ENCODE peak calls at places on chromosome 6, in seven cellular contexts. C, Q, Y, K, P, N and A are unnamed samples.

GRCh38 chr6:14966111-14966901 is 279.6 kb upstream of the JARID2 start:
- DNase-seq in C (no peak), Q (peak; percentile 23), Y (peak; percentile 36), K (no peak), P (no peak), N (no peak), A (no peak)

GRCh38 chr6:41535766-41536165 is 10.4 kb upstream of the FOXP4 start:
- DNase-seq in C (no peak), Q (no peak), Y (no peak), K (no peak), P (no peak), N (no peak), A (no peak)

GRCh38 chr6:119322715-119323350 is 26.7 kb downstream of the MAN1A1 start:
- DNase-seq in C (no peak), Q (no peak), Y (no peak), K (peak; percentile 62), P (no peak), N (no peak), A (no peak)

GRCh38 chr6:42748241-42748898 is 2.5 kb upstream of the TBCC start:
- DNase-seq in C (peak; percentile 50), Q (no peak), Y (no peak), K (no peak), P (no peak), N (no peak), A (no peak)

GRCh38 chr6:16681260-16681873 is 79.9 kb downstream of the ATXN1 start:
- DNase-seq in C (peak; percentile 96), Q (peak; percentile 64), Y (peak; percentile 86), K (no peak), P (peak; percentile 92), N (no peak), A (no peak)

GRCh38 chr6:31729979-31730630 is 1.0 kb upstream of the DDAH2 start:
- DNase-seq in C (peak; percentile 88), Q (peak; percentile 62), Y (peak; percentile 87), K (peak; percentile 75), P (peak; percentile 80), N (peak; percentile 90), A (peak; percentile 93)

GRCh38 chr6:21199246-21199645 is 394.3 kb upstream of the SOX4 start:
- DNase-seq in C (no peak), Q (peak; percentile 50), Y (no peak), K (no peak), P (no peak), N (no peak), A (no peak)

GRCh38 chr6:157145656-157146285 is 177.5 kb downstream of the TMEM242 start:
- DNase-seq in C (peak; percentile 53), Q (no peak), Y (no peak), K (no peak), P (peak; percentile 35), N (no peak), A (no peak)

GRCh38 chr6:63802606-63803206 is 167.1 kb downstream of the PHF3 start:
- DNase-seq in C (peak; percentile 67), Q (no peak), Y (no peak), K (no peak), P (peak; percentile 35), N (no peak), A (peak; percentile 41)

GRCh38 chr6:149513915-149514314 is 29.1 kb upstream of the ZC3H12D start:
- DNase-seq in C (peak; percentile 17), Q (no peak), Y (peak; percentile 1), K (no peak), P (no peak), N (no peak), A (no peak)